ENCODE peak calls at places on chromosome 21, in seven cellular contexts. L, R, H, C, Z, B and Q are unnamed samples.

GRCh38 chr21:45639206-45640000 is 4.1 kb upstream of the PCBP3 start:
- DNase-seq in L (no peak), C (no peak), Z (no peak), B (peak; percentile 38), R (no peak), H (peak; percentile 3), Q (no peak)

GRCh38 chr21:29827236-29827635 is 112.6 kb downstream of the GRIK1 start:
- DNase-seq in R (no peak), Z (no peak), C (no peak), H (no peak), L (no peak), B (peak; percentile 70), Q (peak; percentile 45)

GRCh38 chr21:45498646-45499000 is 43.6 kb downstream of the SLC19A1 start:
- DNase-seq in L (no peak), Z (no peak), H (no peak), C (peak; percentile 77), R (no peak), B (no peak), Q (no peak)

GRCh38 chr21:18245493-18245967 is 897 bp downstream of the CHODL start:
- DNase-seq in H (peak; percentile 42), B (no peak), R (no peak), L (no peak), C (no peak), Z (peak; percentile 0), Q (peak; percentile 4)

GRCh38 chr21:45525153-45525909 is 16.9 kb downstream of the SLC19A1 start:
- DNase-seq in C (peak; percentile 81), H (no peak), R (no peak), B (no peak), Z (no peak), L (no peak), Q (peak; percentile 7)

GRCh38 chr21:33127154-33127893 is 57.4 kb downstream of the OLIG1 start:
- DNase-seq in L (no peak), R (peak; percentile 17), B (peak; percentile 75), Z (peak; percentile 44), C (peak; percentile 88), H (peak; percentile 67), Q (peak; percentile 75)

GRCh38 chr21:25626752-25627151 is 12.3 kb upstream of the JAM2 start:
- DNase-seq in L (no peak), Z (no peak), R (peak; percentile 73), B (no peak), H (no peak), C (no peak), Q (peak; percentile 30)

GRCh38 chr21:19228241-19228640 is 824.7 kb upstream of the TMPRSS15 start:
- DNase-seq in B (no peak), Z (no peak), H (peak; percentile 1), C (no peak), L (no peak), R (no peak), Q (no peak)

GRCh38 chr21:26170471-26171309 is at the start of gene APP:
- DNase-seq in C (peak; percentile 97), L (no peak), H (peak; percentile 75), Z (peak; percentile 71), B (peak; percentile 72), R (peak; percentile 83), Q (peak; percentile 81)

GRCh38 chr21:25903599-25903998 is 168.8 kb downstream of the GABPA start:
- DNase-seq in B (no peak), H (no peak), C (no peak), Z (no peak), R (no peak), L (no peak), Q (no peak)

GRCh38 chr21:32329776-32330175 is 31.1 kb downstream of the MRAP start:
- DNase-seq in L (peak; percentile 6), C (no peak), H (peak; percentile 22), Z (peak; percentile 72), R (no peak), B (peak; percentile 64), Q (no peak)

GRCh38 chr21:17793675-17794123 is 25.5 kb downstream of the C21orf91 start:
- DNase-seq in H (peak; percentile 60), L (no peak), B (peak; percentile 62), C (no peak), R (no peak), Z (peak; percentile 66), Q (peak; percentile 59)

GRCh38 chr21:33042812-33043211 is 17.1 kb downstream of the OLIG2 start:
- DNase-seq in R (no peak), B (peak; percentile 95), L (peak; percentile 19), Z (peak; percentile 93), C (no peak), H (peak; percentile 95), Q (peak; percentile 86)

GRCh38 chr21:38380391-38381137 is 117.7 kb downstream of the ERG start:
- DNase-seq in Z (peak; percentile 25), R (no peak), B (peak; percentile 46), H (peak; percentile 13), C (no peak), L (peak; percentile 22), Q (peak; percentile 62)
- TF ChIP-seq CTCF in Z (peak; percentile 40), R (no peak), B (peak; percentile 46), H (peak; percentile 50), C (no peak), L (peak; percentile 31), Q (peak; percentile 54)

GRCh38 chr21:38531142-38531541 is 32.9 kb upstream of the ERG start:
- DNase-seq in C (no peak), B (no peak), H (no peak), L (no peak), R (no peak), Z (no peak), Q (no peak)
- H3K4me3 ChIP-seq in C (no peak overlapping the region), B (no peak overlapping the region), H (no peak overlapping the region), L (no peak overlapping the region), R (no peak overlapping the region), Z (no peak overlapping the region), Q (no peak overlapping the region)

GRCh38 chr21:36908260-36908908 is 58.1 kb downstream of the HLCS start:
- DNase-seq in B (peak; percentile 51), C (peak; percentile 21), R (no peak), Z (peak; percentile 27), H (no peak), L (no peak), Q (peak; percentile 37)
- TF ChIP-seq CTCF in B (peak; percentile 16), C (no peak), R (no peak), Z (peak; percentile 28), H (peak; percentile 25), L (peak; percentile 10), Q (peak; percentile 27)

DNA sequence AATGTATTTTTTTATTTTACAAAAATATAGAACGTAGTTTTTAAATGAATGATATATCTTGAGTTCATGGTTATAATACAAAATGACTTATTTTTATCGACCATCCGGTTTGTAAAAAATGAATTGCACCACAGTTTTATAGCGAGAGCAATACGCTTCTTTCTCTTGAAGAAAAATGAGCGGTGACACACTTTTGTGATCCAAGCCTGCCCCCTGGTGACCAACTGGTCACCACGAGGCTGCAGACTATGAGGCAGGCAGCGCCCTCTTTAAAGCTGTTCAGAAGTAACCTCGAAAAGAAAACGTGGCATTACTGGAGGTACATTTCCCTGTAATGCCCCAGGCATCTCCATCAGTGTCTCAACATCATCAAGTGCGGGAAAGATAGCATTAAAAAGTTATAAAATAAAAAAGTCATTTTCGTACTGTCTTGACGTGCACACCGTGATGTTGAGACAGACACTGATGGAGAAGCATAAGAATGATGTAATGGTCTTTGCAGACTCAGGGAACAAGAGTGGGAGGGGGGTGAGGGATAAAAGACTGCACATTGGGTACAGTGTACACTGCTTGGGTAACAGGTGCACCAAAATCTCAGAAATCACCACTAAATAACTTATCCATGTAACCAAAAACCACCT is 734.2 kb upstream of the ADAMTS5 start:
- DNase-seq in Z (peak; percentile 57), H (peak; percentile 88), B (peak; percentile 93), L (no peak), R (peak; percentile 90), C (peak; percentile 95), Q (peak; percentile 92)
- H3K4me3 ChIP-seq in Z (no peak overlapping the region), H (no peak overlapping the region), B (no peak overlapping the region), L (no peak overlapping the region), R (no peak overlapping the region), C (no peak overlapping the region), Q (peak overlapping the region; percentile 16)

DNA sequence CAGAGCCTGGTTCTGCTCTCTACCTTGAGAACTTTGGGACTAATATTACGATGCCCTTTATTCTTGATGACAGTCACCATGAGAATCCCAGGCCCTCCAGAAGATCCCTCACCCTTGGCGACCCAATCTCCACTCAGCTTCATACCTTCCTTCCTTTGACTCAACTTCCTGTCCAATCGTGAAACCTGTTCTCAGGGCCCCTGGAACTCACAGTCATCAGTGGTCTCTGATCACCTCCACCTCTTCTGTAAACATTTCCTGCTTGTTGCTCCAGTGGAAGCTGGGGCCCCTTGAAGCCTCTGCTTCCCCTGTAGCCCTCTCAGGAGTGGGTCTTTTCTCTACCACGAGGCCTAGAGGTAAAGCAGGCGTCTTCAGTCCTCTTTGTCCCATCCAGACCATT is 79.1 kb downstream of the MRPS6 start:
- DNase-seq in C (no peak), R (no peak), H (no peak), L (no peak), B (no peak), Z (no peak), Q (no peak)
- TF ChIP-seq CTCF in C (no peak), R (no peak), H (no peak), L (no peak), B (no peak), Z (no peak), Q (no peak)

GRCh38 chr21:41506526-41507520 is 1.1 kb downstream of the TMPRSS2 start:
- DNase-seq in B (peak; percentile 3), H (no peak), C (no peak), R (no peak), L (no peak), Z (peak; percentile 3), Q (no peak)
- H3K4me3 ChIP-seq in B (no peak overlapping the region), H (no peak overlapping the region), C (no peak overlapping the region), R (no peak overlapping the region), L (no peak overlapping the region), Z (no peak overlapping the region), Q (no peak overlapping the region)

GRCh38 chr21:44449473-44450363 is 5.6 kb upstream of the LRRC3 start:
- DNase-seq in Z (peak; percentile 4), B (no peak), H (no peak), C (peak; percentile 74), L (no peak), R (no peak), Q (no peak)
- TF ChIP-seq CTCF in Z (no peak), B (no peak), H (no peak), C (no peak), L (no peak), R (no peak), Q (no peak)

GRCh38 chr21:42219606-42220137 is 732 bp downstream of the ABCG1 start:
- DNase-seq in B (no peak), L (no peak), Z (peak; percentile 5), R (no peak), H (no peak), C (no peak), Q (no peak)
- H3K4me3 ChIP-seq in B (peak overlapping the region; percentile 51), L (peak overlapping the region; percentile 14), Z (peak overlapping the region; percentile 1), R (peak overlapping the region; percentile 58), H (peak overlapping the region; percentile 35), C (peak overlapping the region; percentile 86), Q (peak overlapping the region; percentile 52)